ENCODE peak calls at places on chromosome 6, in nine cellular contexts. One of them, this sample, is unnamed. For H3K36me3 and H3K4me1, the result is how much of the 10 kb centered on the place peaks cover.

GRCh38 chr6:137451926-137452325 is 42.3 kb downstream of the OLIG3 start:
- DNase-seq in psoas muscle: no peak
- DNase-seq in cardiac muscle cell: no peak
- DNase-seq in neural progenitor cell: no peak
- DNase-seq in stomach: no peak
- DNase-seq in heart left ventricle: no peak
- DNase-seq in sigmoid colon: no peak
- DNase-seq in prostate gland: no peak
- DNase-seq in ovary: no peak
- DNase-seq in this sample: no peak

GRCh38 chr6:152893187-152893586 is 89.7 kb downstream of the FBXO5 start:
- DNase-seq in sigmoid colon: no peak
- DNase-seq in neural progenitor cell: no peak
- DNase-seq in stomach: no peak
- DNase-seq in cardiac muscle cell: no peak
- DNase-seq in psoas muscle: no peak
- DNase-seq in prostate gland: no peak
- DNase-seq in ovary: no peak
- DNase-seq in heart left ventricle: no peak
- DNase-seq in this sample: no peak

GRCh38 chr6:110529907-110530306 is 53.5 kb upstream of the SLC22A16 start:
- DNase-seq in ovary: no peak
- DNase-seq in cardiac muscle cell: no peak
- DNase-seq in prostate gland: no peak
- DNase-seq in sigmoid colon: no peak
- DNase-seq in heart left ventricle: no peak
- DNase-seq in neural progenitor cell: no peak
- DNase-seq in psoas muscle: no peak
- DNase-seq in stomach: no peak
- DNase-seq in this sample: no peak

GRCh38 chr6:127515234-127515793 is 3.8 kb downstream of the MTCL3 start:
- DNase-seq in sigmoid colon: no peak
- DNase-seq in neural progenitor cell: peak
- DNase-seq in stomach: no peak
- DNase-seq in ovary: no peak
- DNase-seq in prostate gland: no peak
- DNase-seq in cardiac muscle cell: peak
- DNase-seq in heart left ventricle: no peak
- DNase-seq in psoas muscle: no peak
- DNase-seq in this sample: no peak

GRCh38 chr6:24497254-24497989 is 2.7 kb downstream of the ALDH5A1 start:
- DNase-seq in ovary: no peak
- DNase-seq in stomach: no peak
- DNase-seq in neural progenitor cell: no peak
- DNase-seq in cardiac muscle cell: no peak
- DNase-seq in heart left ventricle: no peak
- DNase-seq in prostate gland: no peak
- DNase-seq in psoas muscle: no peak
- DNase-seq in sigmoid colon: no peak
- DNase-seq in this sample: no peak

GRCh38 chr6:152635949-152636674 is 1.1 kb downstream of the SYNE1 start:
- DNase-seq in prostate gland: peak
- DNase-seq in sigmoid colon: peak
- DNase-seq in neural progenitor cell: peak
- DNase-seq in heart left ventricle: peak
- DNase-seq in psoas muscle: peak
- DNase-seq in ovary: peak
- DNase-seq in cardiac muscle cell: peak
- DNase-seq in stomach: no peak
- DNase-seq in this sample: no peak

GRCh38 chr6:168265827-168266815 is 53.5 kb downstream of the DACT2 start:
- DNase-seq in ovary: no peak
- DNase-seq in neural progenitor cell: no peak
- DNase-seq in cardiac muscle cell: no peak
- DNase-seq in sigmoid colon: no peak
- DNase-seq in prostate gland: no peak
- DNase-seq in psoas muscle: no peak
- DNase-seq in stomach: no peak
- DNase-seq in heart left ventricle: no peak
- DNase-seq in this sample: peak

GRCh38 chr6:154292066-154292465 is 64.5 kb downstream of the IPCEF1 start:
- DNase-seq in heart left ventricle: no peak
- DNase-seq in ovary: no peak
- DNase-seq in prostate gland: no peak
- DNase-seq in sigmoid colon: no peak
- DNase-seq in neural progenitor cell: no peak
- DNase-seq in psoas muscle: no peak
- DNase-seq in cardiac muscle cell: no peak
- DNase-seq in stomach: no peak
- DNase-seq in this sample: no peak

DNA sequence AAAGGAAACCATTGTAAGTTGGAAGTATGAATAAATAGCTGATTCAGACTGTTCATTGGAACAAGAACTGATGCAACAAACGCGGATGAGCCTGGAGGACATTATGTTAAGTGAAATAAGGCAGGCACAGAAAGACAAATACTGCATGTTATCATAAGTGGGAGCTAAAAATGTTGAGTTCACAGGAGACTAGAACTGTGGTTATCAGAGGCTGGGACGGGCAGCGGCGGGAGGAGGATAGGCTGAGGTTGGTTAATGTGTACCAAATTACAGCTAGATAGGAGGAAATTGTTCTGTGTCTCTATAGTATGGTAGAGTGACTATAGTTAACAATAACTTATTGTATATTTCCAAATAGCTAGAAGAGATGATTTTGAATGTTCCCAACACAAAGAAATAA is 40.8 kb downstream of the FAM229B start:
- DNase-seq in cardiac muscle cell: no peak
- DNase-seq in neural progenitor cell: no peak
- DNase-seq in ovary: no peak
- DNase-seq in heart left ventricle: no peak
- DNase-seq in sigmoid colon: no peak
- DNase-seq in psoas muscle: no peak
- DNase-seq in stomach: no peak
- DNase-seq in prostate gland: no peak
- DNase-seq in this sample: no peak
- H3K36me3 ChIP-seq in cardiac muscle cell: half or more
- H3K36me3 ChIP-seq in neural progenitor cell: under half
- H3K36me3 ChIP-seq in ovary: under half
- H3K36me3 ChIP-seq in heart left ventricle: half or more
- H3K36me3 ChIP-seq in sigmoid colon: under half
- H3K36me3 ChIP-seq in psoas muscle: under half
- H3K36me3 ChIP-seq in stomach: under half
- H3K36me3 ChIP-seq in prostate gland: under half
- H3K36me3 ChIP-seq in this sample: half or more

GRCh38 chr6:47008397-47008763 is 33.8 kb downstream of the ADGRF1 start:
- DNase-seq in sigmoid colon: no peak
- DNase-seq in cardiac muscle cell: no peak
- DNase-seq in neural progenitor cell: no peak
- DNase-seq in heart left ventricle: no peak
- DNase-seq in stomach: no peak
- DNase-seq in prostate gland: no peak
- DNase-seq in ovary: no peak
- DNase-seq in psoas muscle: no peak
- DNase-seq in this sample: no peak

GRCh38 chr6:47009583-47009982 is 32.5 kb downstream of the ADGRF1 start:
- DNase-seq in stomach: no peak
- DNase-seq in prostate gland: no peak
- DNase-seq in sigmoid colon: no peak
- DNase-seq in neural progenitor cell: no peak
- DNase-seq in cardiac muscle cell: peak
- DNase-seq in heart left ventricle: no peak
- DNase-seq in psoas muscle: no peak
- DNase-seq in ovary: no peak
- DNase-seq in this sample: no peak

GRCh38 chr6:47005486-47005885 is 36.6 kb downstream of the ADGRF1 start:
- DNase-seq in neural progenitor cell: no peak
- DNase-seq in cardiac muscle cell: no peak
- DNase-seq in sigmoid colon: no peak
- DNase-seq in stomach: no peak
- DNase-seq in prostate gland: no peak
- DNase-seq in ovary: no peak
- DNase-seq in psoas muscle: no peak
- DNase-seq in heart left ventricle: no peak
- DNase-seq in this sample: no peak

GRCh38 chr6:47004458-47004857 is 37.7 kb downstream of the ADGRF1 start:
- DNase-seq in stomach: no peak
- DNase-seq in ovary: no peak
- DNase-seq in heart left ventricle: no peak
- DNase-seq in prostate gland: no peak
- DNase-seq in psoas muscle: no peak
- DNase-seq in cardiac muscle cell: peak
- DNase-seq in sigmoid colon: no peak
- DNase-seq in neural progenitor cell: no peak
- DNase-seq in this sample: no peak

DNA sequence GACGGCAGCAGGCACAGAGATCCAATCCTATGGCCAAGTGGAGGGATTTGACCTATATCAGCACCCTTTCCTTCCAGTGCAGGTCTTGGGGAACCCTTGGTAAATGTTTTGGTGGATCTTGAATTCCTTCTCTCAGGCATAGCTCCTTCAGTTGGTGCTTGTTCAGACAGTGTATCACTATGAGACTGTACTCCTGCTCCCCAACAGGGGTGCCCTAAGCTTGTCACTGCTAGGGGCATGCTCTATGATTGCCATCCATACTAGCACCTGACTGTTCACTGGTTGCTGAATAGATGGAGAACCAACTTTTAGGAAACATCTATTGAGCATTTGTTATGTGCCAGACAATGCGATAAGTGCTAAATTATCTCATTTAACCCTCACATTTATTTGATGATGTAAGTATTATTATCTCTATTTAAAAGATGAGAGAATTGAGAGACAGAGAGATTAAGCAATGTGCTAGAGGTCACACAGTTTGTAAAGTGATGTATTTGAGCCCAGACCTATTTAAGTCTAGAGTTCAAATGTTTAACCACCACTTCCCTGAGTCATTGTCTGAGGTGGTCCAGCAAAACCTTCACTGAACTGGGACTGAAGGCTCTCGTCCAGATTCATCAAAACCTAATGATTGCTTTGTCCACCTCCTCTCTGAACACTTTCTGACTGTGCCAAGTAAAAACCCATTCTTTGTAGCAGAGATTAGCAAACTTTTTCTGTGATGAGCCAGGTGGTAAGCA is 34.3 kb downstream of the ADGRF1 start:
- DNase-seq in heart left ventricle: no peak
- DNase-seq in stomach: no peak
- DNase-seq in prostate gland: no peak
- DNase-seq in sigmoid colon: no peak
- DNase-seq in psoas muscle: no peak
- DNase-seq in neural progenitor cell: no peak
- DNase-seq in ovary: no peak
- DNase-seq in cardiac muscle cell: no peak
- DNase-seq in this sample: no peak
- TF ChIP-seq CTCF in heart left ventricle: no peak
- TF ChIP-seq CTCF in stomach: no peak
- TF ChIP-seq CTCF in prostate gland: no peak
- TF ChIP-seq CTCF in sigmoid colon: no peak
- TF ChIP-seq CTCF in psoas muscle: no peak
- TF ChIP-seq CTCF in neural progenitor cell: no peak
- TF ChIP-seq CTCF in ovary: no peak
- TF ChIP-seq CTCF in cardiac muscle cell: no peak
- TF ChIP-seq CTCF in this sample: no peak

DNA sequence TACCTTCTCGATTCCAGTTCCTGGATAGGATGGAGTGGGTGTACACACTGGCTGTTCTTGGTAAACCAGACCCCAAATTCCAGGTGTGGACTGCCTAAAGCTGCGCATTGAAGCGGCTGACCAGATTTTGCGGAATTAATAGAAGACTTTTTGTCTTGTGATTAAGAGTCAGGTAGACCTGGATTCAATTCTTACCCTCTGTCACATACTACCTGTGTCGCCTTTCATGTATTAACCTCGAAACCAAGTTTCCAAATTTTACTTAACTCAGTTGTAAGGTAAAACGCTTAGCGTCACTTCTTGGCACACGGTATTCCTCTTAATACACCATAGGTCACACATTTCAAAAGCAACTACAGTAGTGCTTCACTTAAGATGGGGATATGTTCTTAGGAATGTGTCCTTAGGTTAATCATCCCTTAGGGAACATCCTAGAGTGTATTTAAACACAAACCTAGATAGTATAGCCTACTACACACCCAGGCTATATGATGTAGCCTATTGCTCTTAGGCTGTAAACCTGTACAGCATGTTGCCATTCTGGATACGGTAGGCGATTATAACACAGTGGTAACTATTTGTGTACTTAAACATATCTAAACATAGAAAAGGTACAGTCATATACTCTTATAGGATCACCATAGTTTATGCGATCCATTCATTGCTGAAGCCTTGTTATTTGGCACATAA is 733 bp upstream of the GOPC start:
- DNase-seq in sigmoid colon: no peak
- DNase-seq in stomach: no peak
- DNase-seq in ovary: no peak
- DNase-seq in heart left ventricle: no peak
- DNase-seq in prostate gland: no peak
- DNase-seq in psoas muscle: no peak
- DNase-seq in neural progenitor cell: no peak
- DNase-seq in cardiac muscle cell: no peak
- DNase-seq in this sample: no peak
- H3K4me1 ChIP-seq in sigmoid colon: under half
- H3K4me1 ChIP-seq in stomach: under half
- H3K4me1 ChIP-seq in ovary: under half
- H3K4me1 ChIP-seq in heart left ventricle: under half
- H3K4me1 ChIP-seq in prostate gland: under half
- H3K4me1 ChIP-seq in psoas muscle: under half
- H3K4me1 ChIP-seq in neural progenitor cell: under half
- H3K4me1 ChIP-seq in cardiac muscle cell: under half
- H3K4me1 ChIP-seq in this sample: under half

GRCh38 chr6:83151114-83151513 is 42.0 kb downstream of the PGM3 start:
- DNase-seq in heart left ventricle: no peak
- DNase-seq in neural progenitor cell: no peak
- DNase-seq in psoas muscle: no peak
- DNase-seq in stomach: no peak
- DNase-seq in ovary: no peak
- DNase-seq in sigmoid colon: no peak
- DNase-seq in prostate gland: no peak
- DNase-seq in cardiac muscle cell: peak
- DNase-seq in this sample: no peak
- H3K36me3 ChIP-seq in heart left ventricle: half or more
- H3K36me3 ChIP-seq in neural progenitor cell: under half
- H3K36me3 ChIP-seq in psoas muscle: half or more
- H3K36me3 ChIP-seq in stomach: half or more
- H3K36me3 ChIP-seq in ovary: under half
- H3K36me3 ChIP-seq in sigmoid colon: under half
- H3K36me3 ChIP-seq in prostate gland: under half
- H3K36me3 ChIP-seq in cardiac muscle cell: under half
- H3K36me3 ChIP-seq in this sample: half or more